ENCODE peak calls at places on chromosomes 13 and 19, in seven cellular contexts. One of them, this sample, is unnamed. For H3K9me2 and H3K27me3, the result is how much of the 10 kb centered on the place peaks cover.

GRCh38 chr19:39315933-39316332 is 4.7 kb downstream of the LRFN1 start:
- DNase-seq in MM.1S: no peak
- DNase-seq in PC-3: no peak
- DNase-seq in GM23338: no peak
- DNase-seq in hepatocyte: no peak
- DNase-seq in HCT116: no peak
- DNase-seq in SK-N-SH: no peak
- DNase-seq in this sample: no peak

GRCh38 chr19:28493881-28494280 is 719.1 kb downstream of the UQCRFS1 start:
- DNase-seq in hepatocyte: no peak
- DNase-seq in HCT116: no peak
- DNase-seq in SK-N-SH: no peak
- DNase-seq in PC-3: no peak
- DNase-seq in GM23338: peak
- DNase-seq in MM.1S: no peak
- DNase-seq in this sample: no peak

GRCh38 chr13:33341861-33342452 is 56.4 kb upstream of the STARD13 start:
- DNase-seq in MM.1S: no peak
- DNase-seq in PC-3: no peak
- DNase-seq in GM23338: no peak
- DNase-seq in SK-N-SH: no peak
- DNase-seq in HCT116: no peak
- DNase-seq in hepatocyte: no peak
- DNase-seq in this sample: no peak

GRCh38 chr13:30157616-30157993 is 149.7 kb downstream of the KATNAL1 start:
- DNase-seq in GM23338: no peak
- DNase-seq in hepatocyte: no peak
- DNase-seq in HCT116: no peak
- DNase-seq in PC-3: no peak
- DNase-seq in SK-N-SH: no peak
- DNase-seq in MM.1S: peak
- DNase-seq in this sample: no peak

GRCh38 chr13:23794267-23795161 is 94.7 kb downstream of the MIPEP start:
- DNase-seq in HCT116: no peak
- DNase-seq in GM23338: no peak
- DNase-seq in hepatocyte: no peak
- DNase-seq in MM.1S: peak
- DNase-seq in PC-3: peak
- DNase-seq in SK-N-SH: no peak
- DNase-seq in this sample: peak

GRCh38 chr19:11806354-11807098 is 7.5 kb upstream of the ZNF440 start:
- DNase-seq in MM.1S: no peak
- DNase-seq in SK-N-SH: no peak
- DNase-seq in hepatocyte: no peak
- DNase-seq in PC-3: no peak
- DNase-seq in HCT116: no peak
- DNase-seq in GM23338: no peak
- DNase-seq in this sample: no peak

GRCh38 chr13:50153888-50154287 is 138.6 kb downstream of the KCNRG start:
- DNase-seq in HCT116: no peak
- DNase-seq in GM23338: no peak
- DNase-seq in SK-N-SH: no peak
- DNase-seq in MM.1S: no peak
- DNase-seq in hepatocyte: no peak
- DNase-seq in PC-3: no peak
- DNase-seq in this sample: no peak

GRCh38 chr13:32142956-32143375 is 111.4 kb downstream of the FRY start:
- DNase-seq in PC-3: no peak
- DNase-seq in HCT116: no peak
- DNase-seq in MM.1S: no peak
- DNase-seq in GM23338: peak
- DNase-seq in SK-N-SH: peak
- DNase-seq in hepatocyte: peak
- DNase-seq in this sample: peak

GRCh38 chr19:5454743-5455142 is 474 bp upstream of the ZNRF4 start:
- DNase-seq in GM23338: no peak
- DNase-seq in SK-N-SH: no peak
- DNase-seq in hepatocyte: no peak
- DNase-seq in MM.1S: no peak
- DNase-seq in HCT116: no peak
- DNase-seq in PC-3: no peak
- DNase-seq in this sample: no peak

GRCh38 chr13:32381539-32381938 is 46.4 kb downstream of the N4BP2L1 start:
- DNase-seq in HCT116: peak
- DNase-seq in PC-3: peak
- DNase-seq in hepatocyte: peak
- DNase-seq in MM.1S: no peak
- DNase-seq in SK-N-SH: peak
- DNase-seq in GM23338: peak
- DNase-seq in this sample: peak

GRCh38 chr19:13847900-13848677 is 28.8 kb upstream of the NANOS3 start:
- DNase-seq in SK-N-SH: peak
- DNase-seq in MM.1S: no peak
- DNase-seq in GM23338: no peak
- DNase-seq in HCT116: no peak
- DNase-seq in PC-3: no peak
- DNase-seq in hepatocyte: no peak
- DNase-seq in this sample: no peak

GRCh38 chr19:55882626-55883025 is 46.3 kb downstream of the NLRP4 start:
- DNase-seq in MM.1S: no peak
- DNase-seq in hepatocyte: no peak
- DNase-seq in HCT116: no peak
- DNase-seq in GM23338: no peak
- DNase-seq in SK-N-SH: no peak
- DNase-seq in PC-3: no peak
- DNase-seq in this sample: no peak

GRCh38 chr13:67186985-67187569 is 43.1 kb downstream of the PCDH9 start:
- DNase-seq in MM.1S: no peak
- DNase-seq in SK-N-SH: no peak
- DNase-seq in GM23338: peak
- DNase-seq in HCT116: no peak
- DNase-seq in PC-3: peak
- DNase-seq in hepatocyte: no peak
- DNase-seq in this sample: no peak

GRCh38 chr19:35202722-35203674 is 25.5 kb downstream of the FAM187B start:
- DNase-seq in SK-N-SH: no peak
- DNase-seq in PC-3: no peak
- DNase-seq in MM.1S: no peak
- DNase-seq in GM23338: peak
- DNase-seq in hepatocyte: no peak
- DNase-seq in HCT116: no peak
- DNase-seq in this sample: no peak

GRCh38 chr19:38721977-38722773 is 22.1 kb downstream of the CAPN12 start:
- DNase-seq in PC-3: no peak
- DNase-seq in GM23338: no peak
- DNase-seq in MM.1S: no peak
- DNase-seq in HCT116: no peak
- DNase-seq in hepatocyte: no peak
- DNase-seq in SK-N-SH: no peak
- DNase-seq in this sample: no peak

DNA sequence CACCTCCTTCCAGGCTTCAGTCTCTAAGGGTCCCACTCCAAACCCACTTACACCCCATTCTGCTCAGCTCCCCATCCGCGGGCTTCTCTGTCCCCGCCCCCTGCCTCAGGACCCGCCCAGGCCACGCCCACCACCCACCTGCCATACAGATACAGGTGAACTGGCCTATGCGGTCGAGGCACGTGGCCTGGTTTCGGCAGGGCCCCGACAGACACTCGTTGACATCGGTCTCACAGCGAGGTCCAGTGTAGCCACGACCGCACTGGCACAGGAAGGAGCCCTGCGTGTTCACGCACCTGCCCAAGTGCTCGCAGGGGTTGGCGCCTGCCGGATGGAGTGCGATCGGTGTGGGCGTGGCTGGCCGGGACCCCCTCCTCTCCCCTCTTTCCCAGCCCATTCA is 11.9 kb downstream of the NOTCH3 start:
- DNase-seq in hepatocyte: no peak
- DNase-seq in MM.1S: no peak
- DNase-seq in SK-N-SH: no peak
- DNase-seq in PC-3: no peak
- DNase-seq in HCT116: no peak
- DNase-seq in GM23338: peak
- DNase-seq in this sample: no peak
- H3K9me2 ChIP-seq in hepatocyte: under half
- H3K9me2 ChIP-seq in MM.1S: under half
- H3K9me2 ChIP-seq in SK-N-SH: under half
- H3K9me2 ChIP-seq in PC-3: under half
- H3K9me2 ChIP-seq in HCT116: under half
- H3K9me2 ChIP-seq in GM23338: under half
- H3K9me2 ChIP-seq in this sample: under half

DNA sequence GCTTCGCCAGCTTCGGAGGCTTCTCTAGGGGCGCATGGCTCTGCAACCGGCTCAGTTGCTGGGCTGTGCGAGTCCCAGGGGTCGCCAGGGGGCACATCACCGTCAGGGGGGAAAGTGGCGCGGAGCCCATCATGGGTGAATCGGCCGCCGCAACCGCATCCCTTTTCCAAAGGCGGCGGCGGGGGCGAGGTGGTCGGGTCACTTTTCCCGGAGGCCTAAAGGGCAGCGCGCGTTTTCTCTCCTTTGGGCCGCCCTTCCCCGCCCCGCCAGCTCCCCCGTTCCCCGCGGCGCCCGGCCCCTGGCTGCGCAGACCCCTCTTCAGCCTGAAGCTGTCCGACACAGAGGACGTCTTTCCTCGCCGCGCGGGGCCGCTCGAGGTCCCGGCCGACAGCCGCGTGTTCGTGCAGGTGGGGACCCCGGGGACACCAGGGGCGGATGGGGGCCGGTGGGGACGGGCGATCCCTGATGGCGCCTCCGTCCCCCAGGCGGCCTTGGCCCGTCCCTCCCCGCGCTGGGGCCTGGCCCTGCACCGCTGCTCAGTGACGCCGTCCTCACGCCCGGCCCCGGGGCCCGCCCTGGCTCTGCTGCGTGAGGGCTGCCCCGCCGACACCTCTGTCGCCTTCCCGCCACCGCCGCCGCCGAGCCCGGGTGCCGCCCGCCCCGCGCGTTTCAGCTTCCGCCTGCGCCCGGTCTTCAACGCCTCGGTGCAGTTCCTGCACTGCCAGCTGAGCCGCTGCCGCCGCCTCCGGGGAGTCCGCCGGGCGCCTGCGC is 1.7 kb downstream of the TGFBR3L start:
- DNase-seq in SK-N-SH: peak
- DNase-seq in MM.1S: peak
- DNase-seq in PC-3: peak
- DNase-seq in GM23338: peak
- DNase-seq in HCT116: no peak
- DNase-seq in hepatocyte: peak
- DNase-seq in this sample: peak
- TF ChIP-seq EZH2phosphoT487 in SK-N-SH: no peak
- TF ChIP-seq EZH2phosphoT487 in MM.1S: no peak
- TF ChIP-seq EZH2phosphoT487 in PC-3: no peak
- TF ChIP-seq EZH2phosphoT487 in GM23338: no peak
- TF ChIP-seq EZH2phosphoT487 in HCT116: no peak
- TF ChIP-seq EZH2phosphoT487 in hepatocyte: peak
- TF ChIP-seq EZH2phosphoT487 in this sample: no peak

GRCh38 chr19:46487802-46488445 is 7.7 kb downstream of the PNMA8B start:
- DNase-seq in SK-N-SH: peak
- DNase-seq in GM23338: peak
- DNase-seq in hepatocyte: peak
- DNase-seq in PC-3: peak
- DNase-seq in MM.1S: peak
- DNase-seq in HCT116: peak
- DNase-seq in this sample: peak

GRCh38 chr19:46489445-46490272 is 6.0 kb downstream of the PNMA8B start:
- DNase-seq in HCT116: no peak
- DNase-seq in MM.1S: no peak
- DNase-seq in SK-N-SH: peak
- DNase-seq in GM23338: peak
- DNase-seq in PC-3: no peak
- DNase-seq in hepatocyte: peak
- DNase-seq in this sample: peak

GRCh38 chr19:46486358-46486757 is 9.3 kb downstream of the PNMA8B start:
- DNase-seq in PC-3: no peak
- DNase-seq in hepatocyte: no peak
- DNase-seq in SK-N-SH: no peak
- DNase-seq in HCT116: no peak
- DNase-seq in MM.1S: no peak
- DNase-seq in GM23338: no peak
- DNase-seq in this sample: no peak

GRCh38 chr19:46487178-46487801 is 8.4 kb downstream of the PNMA8B start:
- DNase-seq in HCT116: no peak
- DNase-seq in MM.1S: no peak
- DNase-seq in SK-N-SH: no peak
- DNase-seq in hepatocyte: no peak
- DNase-seq in PC-3: no peak
- DNase-seq in GM23338: peak
- DNase-seq in this sample: peak

GRCh38 chr19:46488551-46488950 is 7.1 kb downstream of the PNMA8B start:
- DNase-seq in HCT116: no peak
- DNase-seq in GM23338: peak
- DNase-seq in PC-3: no peak
- DNase-seq in hepatocyte: no peak
- DNase-seq in MM.1S: no peak
- DNase-seq in SK-N-SH: no peak
- DNase-seq in this sample: no peak
- H3K27me3 ChIP-seq in HCT116: under half
- H3K27me3 ChIP-seq in GM23338: half or more
- H3K27me3 ChIP-seq in PC-3: under half
- H3K27me3 ChIP-seq in hepatocyte: under half
- H3K27me3 ChIP-seq in MM.1S: half or more
- H3K27me3 ChIP-seq in SK-N-SH: under half
- H3K27me3 ChIP-seq in this sample: under half

DNA sequence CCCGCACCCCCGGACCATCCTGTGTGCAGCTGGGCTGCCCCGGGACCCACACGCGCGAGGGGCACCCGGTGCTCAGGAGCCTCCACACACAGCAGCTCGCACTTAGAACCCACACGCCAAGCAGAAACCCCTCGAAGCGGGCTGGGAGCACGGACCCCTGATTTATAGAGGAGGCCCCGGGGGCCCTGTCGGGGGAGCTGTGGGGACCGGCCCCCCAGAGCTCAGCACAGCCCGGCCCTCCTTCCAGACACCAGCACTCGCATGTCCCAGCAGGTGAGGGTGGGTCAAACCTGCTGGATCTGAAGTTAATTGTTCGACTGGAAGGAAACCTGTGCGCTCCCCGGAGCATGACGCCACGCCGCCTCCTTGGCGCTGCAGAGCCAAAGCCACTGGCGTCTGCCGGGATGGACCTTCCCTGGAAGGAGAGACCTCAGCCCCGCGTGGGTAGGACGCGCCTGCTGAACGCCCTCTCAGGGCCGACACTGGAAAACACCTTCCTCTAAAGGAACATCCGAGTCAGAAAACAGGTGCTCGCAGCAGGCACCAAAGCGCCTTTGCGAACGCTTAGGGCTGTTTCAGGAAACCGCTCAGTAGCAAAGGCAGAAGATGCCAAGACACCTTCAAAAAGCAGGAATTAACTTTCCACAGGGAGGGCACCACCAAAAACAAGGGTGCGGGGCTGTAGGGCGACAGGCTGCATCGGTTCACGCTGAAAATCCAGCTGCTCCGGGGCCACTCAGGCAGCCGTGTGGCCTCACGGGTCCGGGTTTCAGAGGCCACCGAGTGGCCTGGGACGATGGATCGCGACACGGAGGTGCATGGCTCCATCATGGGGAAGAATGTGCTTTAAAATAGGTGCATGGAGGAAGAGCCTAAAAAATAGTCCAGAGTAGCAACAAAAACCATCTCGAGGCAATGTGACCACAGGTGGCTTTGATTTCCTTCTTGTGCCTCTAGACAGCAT is 37.8 kb upstream of the GRTP1 start:
- DNase-seq in SK-N-SH: peak
- DNase-seq in MM.1S: no peak
- DNase-seq in hepatocyte: no peak
- DNase-seq in PC-3: no peak
- DNase-seq in HCT116: no peak
- DNase-seq in GM23338: no peak
- DNase-seq in this sample: no peak
- H3K9me2 ChIP-seq in SK-N-SH: under half
- H3K9me2 ChIP-seq in MM.1S: under half
- H3K9me2 ChIP-seq in hepatocyte: under half
- H3K9me2 ChIP-seq in PC-3: under half
- H3K9me2 ChIP-seq in HCT116: under half
- H3K9me2 ChIP-seq in GM23338: under half
- H3K9me2 ChIP-seq in this sample: under half

This sample was measured in GM23248.